ENCODE peak calls at places on chromosomes 13 and 19, in nine cellular contexts. G, E, T, Z, F, N, P, Y and Q are unnamed samples.
A peak's percentile ranks its signal among the peaks of the same experiment; 100 is the strongest.

GRCh38 chr19:8305798-8306197 is 2.4 kb downstream of the CD320 start:
- DNase-seq in T (no peak), G (peak; percentile 1), N (no peak), E (no peak), P (peak; percentile 2), Z (no peak), F (no peak), Y (peak; percentile 8), Q (no peak)

GRCh38 chr13:49814551-49815270 is 22.2 kb upstream of the KPNA3 start:
- DNase-seq in N (no peak), T (no peak), Y (no peak), P (no peak), E (no peak), F (no peak), G (no peak), Z (no peak), Q (no peak)

GRCh38 chr19:489418-490196 is 6.7 kb upstream of the MADCAM1 start:
- DNase-seq in T (no peak), P (no peak), F (no peak), N (no peak), Z (peak; percentile 73), G (no peak), Y (no peak), E (no peak), Q (no peak)

GRCh38 chr13:101988140-101988539 is 413.7 kb downstream of the FGF14 start:
- DNase-seq in P (no peak), G (no peak), E (no peak), N (no peak), T (no peak), Y (no peak), Z (no peak), F (no peak), Q (no peak)

GRCh38 chr13:82176761-82177160 is 1705.5 kb downstream of the SLITRK1 start:
- DNase-seq in T (no peak), N (no peak), F (no peak), G (no peak), Y (no peak), E (no peak), Z (no peak), P (no peak), Q (no peak)

GRCh38 chr13:100825551-100825950 is 151.0 kb upstream of the TMTC4 start:
- DNase-seq in N (no peak), Y (no peak), T (no peak), Z (no peak), F (no peak), G (no peak), P (no peak), E (no peak), Q (no peak)

GRCh38 chr13:45411631-45412030 is 6.5 kb downstream of the SLC25A30 start:
- DNase-seq in Z (no peak), Y (no peak), T (no peak), F (no peak), P (no peak), G (no peak), E (no peak), N (no peak), Q (no peak)

GRCh38 chr19:11377237-11377636 is 2.8 kb downstream of the SWSAP1 start:
- DNase-seq in N (peak; percentile 79), F (no peak), G (peak; percentile 43), Y (peak; percentile 48), Z (no peak), T (peak; percentile 52), E (no peak), P (no peak), Q (no peak)

GRCh38 chr19:2424686-2425621 is 2.4 kb downstream of the TIMM13 start:
- DNase-seq in G (no peak), T (no peak), P (no peak), F (no peak), N (peak; percentile 60), E (peak; percentile 30), Y (no peak), Z (peak; percentile 84), Q (peak; percentile 75)

GRCh38 chr13:40292108-40292507 is 374.3 kb downstream of the FOXO1 start:
- DNase-seq in N (no peak), T (no peak), Y (no peak), E (no peak), G (no peak), Z (no peak), P (peak; percentile 22), F (no peak), Q (no peak)

GRCh38 chr19:56405062-56405461 is 930 bp downstream of the ZNF583 start:
- DNase-seq in P (no peak), F (no peak), E (no peak), Z (no peak), T (no peak), N (no peak), Y (no peak), G (no peak), Q (no peak)

GRCh38 chr13:30107536-30108136 is 199.7 kb downstream of the KATNAL1 start:
- DNase-seq in G (no peak), Z (no peak), T (peak; percentile 8), N (no peak), E (peak; percentile 37), Y (peak; percentile 17), P (no peak), F (no peak), Q (no peak)

GRCh38 chr19:11496391-11497163 is 9.1 kb downstream of the ZNF653 start:
- DNase-seq in F (no peak), Y (peak; percentile 76), N (no peak), T (peak; percentile 84), Z (peak; percentile 96), E (peak; percentile 76), P (no peak), G (peak; percentile 57), Q (peak; percentile 61)

GRCh38 chr19:11257827-11258380 is 4.4 kb downstream of the DOCK6 start:
- DNase-seq in E (no peak), Z (no peak), Y (no peak), T (no peak), G (no peak), F (no peak), P (no peak), N (no peak), Q (no peak)

GRCh38 chr19:15629003-15629880 is 11.5 kb upstream of the CYP4F3 start:
- DNase-seq in N (peak; percentile 81), Y (peak; percentile 92), Z (peak; percentile 83), E (peak; percentile 90), T (peak; percentile 58), F (peak; percentile 9), P (peak; percentile 71), G (peak; percentile 88), Q (peak; percentile 88)

GRCh38 chr19:27972291-27973040 is 1240.5 kb downstream of the UQCRFS1 start:
- DNase-seq in Z (no peak), E (no peak), Y (no peak), F (no peak), P (no peak), T (no peak), N (no peak), G (no peak), Q (no peak)

GRCh38 chr13:110232146-110232545 is 74.8 kb downstream of the COL4A1 start:
- DNase-seq in Y (no peak), Z (no peak), E (no peak), P (no peak), G (no peak), N (no peak), F (no peak), T (no peak), Q (no peak)
- TF ChIP-seq POLR2A in Y (no peak), Z (no peak), E (no peak), P (no peak), G (no peak), N (no peak), F (no peak), T (no peak), Q (no peak)

GRCh38 chr19:16739546-16739945 is 19.9 kb downstream of the NWD1 start:
- DNase-seq in G (no peak), N (no peak), T (no peak), P (no peak), E (no peak), Z (no peak), F (no peak), Y (no peak), Q (no peak)

GRCh38 chr19:16737909-16738308 is 18.3 kb downstream of the NWD1 start:
- DNase-seq in G (no peak), T (no peak), P (no peak), N (no peak), Z (no peak), F (no peak), E (no peak), Y (no peak), Q (no peak)

GRCh38 chr19:16741084-16741483 is 21.4 kb downstream of the NWD1 start:
- DNase-seq in G (no peak), F (no peak), E (no peak), Y (no peak), N (no peak), P (no peak), T (no peak), Z (no peak), Q (no peak)

GRCh38 chr19:16736709-16737108 is 17.1 kb downstream of the NWD1 start:
- DNase-seq in T (peak; percentile 27), N (no peak), F (no peak), P (no peak), Y (no peak), E (no peak), Z (no peak), G (no peak), Q (no peak)
- H3K27ac ChIP-seq in T (no peak overlapping the region), N (no peak overlapping the region), F (no peak overlapping the region), P (no peak overlapping the region), Y (no peak overlapping the region), E (no peak overlapping the region), Z (no peak overlapping the region), G (no peak overlapping the region), Q (no peak overlapping the region)

GRCh38 chr19:39941615-39942507 is 7.4 kb upstream of the FCGBP start:
- DNase-seq in E (peak; percentile 33), Z (no peak), T (no peak), F (peak; percentile 82), N (no peak), P (peak; percentile 14), G (peak; percentile 20), Y (peak; percentile 55), Q (peak; percentile 19)
- H3K4me1 ChIP-seq in E (peaks cover 24% of the 10 kb centered on the region), Z (peaks cover 4% of the 10 kb centered on the region), T (peaks cover 62% of the 10 kb centered on the region), F (peaks cover 23% of the 10 kb centered on the region), N (no peaks in the 10 kb centered on the region), P (no peaks in the 10 kb centered on the region), G (no peaks in the 10 kb centered on the region), Y (peaks cover 4% of the 10 kb centered on the region), Q (no peaks in the 10 kb centered on the region)

GRCh38 chr19:4184718-4185352 is 2.3 kb downstream of the ANKRD24 start:
- DNase-seq in G (no peak), N (no peak), E (no peak), T (no peak), Z (no peak), F (no peak), P (no peak), Y (no peak), Q (no peak)

GRCh38 chr19:4181053-4181508 is 1.3 kb downstream of the SIRT6 start:
- DNase-seq in Z (no peak), Y (peak; percentile 56), T (no peak), G (no peak), P (no peak), F (no peak), N (no peak), E (no peak), Q (no peak)

GRCh38 chr19:4185413-4186086 is 3.1 kb downstream of the ANKRD24 start:
- DNase-seq in Y (no peak), P (no peak), F (no peak), G (no peak), N (no peak), T (no peak), E (no peak), Z (no peak), Q (no peak)

GRCh38 chr19:4183967-4184717 is 1.7 kb downstream of the ANKRD24 start:
- DNase-seq in N (no peak), Z (no peak), F (no peak), T (no peak), P (no peak), G (no peak), Y (no peak), E (no peak), Q (no peak)

GRCh38 chr19:4182082-4182926 is at the start of the genes ANKRD24 and SIRT6:
- DNase-seq in P (peak; percentile 97), T (peak; percentile 93), Z (peak; percentile 94), F (peak; percentile 81), Y (peak; percentile 98), N (peak; percentile 96), E (peak; percentile 97), G (peak; percentile 89), Q (peak; percentile 96)
- TF ChIP-seq POLR2A in P (peak; percentile 76), T (peak; percentile 35), Z (peak; percentile 62), F (peak; percentile 88), Y (peak; percentile 88), N (peak; percentile 58), E (peak; percentile 58), G (peak; percentile 65), Q (peak; percentile 3)